ENCODE peak calls at places on chromosomes 7 and 10, in five cellular contexts. S is K562, Y is HCT116, C is HepG2, I is GM12878. Q is an unnamed sample. For H3K27me3, the result is how much of the 10 kb centered on the place peaks cover.

GRCh38 chr10:107545717-107546116 is 381.2 kb upstream of the SORCS1 start:
- DNase-seq in S (no peak), Y (no peak), C (no peak), I (no peak), Q (no peak)

GRCh38 chr10:119686465-119687191 is 35.4 kb downstream of the BAG3 start:
- DNase-seq in S (peak), Y (peak), C (peak), I (no peak), Q (peak)

GRCh38 chr7:158587425-158588084 is at the start of gene PTPRN2:
- DNase-seq in S (peak), Y (no peak), C (no peak), I (no peak), Q (peak)

GRCh38 chr10:77249901-77250459 is 387.6 kb downstream of the KCNMA1 start:
- DNase-seq in S (no peak), Y (no peak), C (no peak), I (no peak), Q (no peak)

GRCh38 chr7:26397786-26398435 is 106.2 kb downstream of the SNX10 start:
- DNase-seq in S (peak), Y (no peak), C (no peak), I (no peak), Q (no peak)

GRCh38 chr7:37212051-37212450 is 236.6 kb downstream of the ELMO1 start:
- DNase-seq in S (no peak), Y (no peak), C (no peak), I (peak), Q (no peak)

GRCh38 chr7:4245866-4246470 is 436.1 kb upstream of the FOXK1 start:
- DNase-seq in S (no peak), Y (no peak), C (no peak), I (no peak), Q (peak)

GRCh38 chr10:103277713-103278299 is 868 bp downstream of the INA start:
- DNase-seq in S (no peak), Y (no peak), C (no peak), I (no peak), Q (no peak)

GRCh38 chr7:27151945-27152815 is at the start of gene HOXA3:
- DNase-seq in S (no peak), Y (no peak), C (no peak), I (no peak), Q (no peak)

GRCh38 chr7:21580073-21580521 is 37.3 kb downstream of the DNAH11 start:
- DNase-seq in S (no peak), Y (no peak), C (no peak), I (peak), Q (no peak)

GRCh38 chr7:66205736-66206080 is 574 bp downstream of the TPST1 start:
- DNase-seq in S (no peak), Y (no peak), C (no peak), I (no peak), Q (no peak)

GRCh38 chr7:150982348-150982747 is 4.2 kb upstream of the KCNH2 start:
- DNase-seq in S (no peak), Y (no peak), C (no peak), I (no peak), Q (no peak)

GRCh38 chr10:90051474-90051873 is 350.1 kb downstream of the KIF20B start:
- DNase-seq in S (no peak), Y (no peak), C (no peak), I (peak), Q (no peak)

GRCh38 chr10:21519981-21520436 is 5.5 kb downstream of the SKIDA1 start:
- DNase-seq in S (no peak), Y (no peak), C (no peak), I (no peak), Q (no peak)

GRCh38 chr10:123878666-123879311 is 12.8 kb downstream of the CPXM2 start:
- DNase-seq in S (no peak), Y (no peak), C (no peak), I (no peak), Q (no peak)

GRCh38 chr7:26397326-26397725 is 105.7 kb downstream of the SNX10 start:
- DNase-seq in S (no peak), Y (no peak), C (no peak), I (no peak), Q (no peak)

GRCh38 chr7:140022582-140023211 is 40.1 kb downstream of the PARP12 start:
- DNase-seq in S (no peak), Y (no peak), C (no peak), I (no peak), Q (no peak)

GRCh38 chr10:115856580-115856979 is 416.4 kb downstream of the GFRA1 start:
- DNase-seq in S (no peak), Y (no peak), C (no peak), I (no peak), Q (no peak)

GRCh38 chr7:99860281-99861127 is 16.3 kb downstream of the OR2AE1 start:
- DNase-seq in S (no peak), Y (no peak), C (peak), I (no peak), Q (no peak)

GRCh38 chr7:35701287-35701686 is 6.4 kb upstream of the HERPUD2 start:
- DNase-seq in S (no peak), Y (no peak), C (no peak), I (no peak), Q (no peak)

GRCh38 chr7:131322046-131322445 is 5.6 kb upstream of the MKLN1 start:
- DNase-seq in S (no peak), Y (no peak), C (no peak), I (no peak), Q (no peak)

GRCh38 chr10:124741281-124741921 is 2.8 kb downstream of the FAM53B start:
- DNase-seq in S (peak), Y (peak), C (peak), I (no peak), Q (peak)

GRCh38 chr7:92836489-92837213 is at the start of gene CDK6:
- DNase-seq in S (peak), Y (no peak), C (peak), I (no peak), Q (no peak)

GRCh38 chr10:48882881-48883280 is 56.8 kb downstream of the LRRC18 start:
- DNase-seq in S (no peak), Y (no peak), C (no peak), I (no peak), Q (no peak)

GRCh38 chr7:53350241-53350640 is 314.8 kb downstream of the POM121L12 start:
- DNase-seq in S (peak), Y (no peak), C (no peak), I (no peak), Q (peak)

GRCh38 chr7:126222782-126223181 is 1030.0 kb downstream of the GRM8 start:
- DNase-seq in S (no peak), Y (no peak), C (no peak), I (no peak), Q (no peak)

GRCh38 chr7:30923774-30924413 is 12.2 kb downstream of the AQP1 start:
- DNase-seq in S (no peak), Y (no peak), C (no peak), I (no peak), Q (no peak)

GRCh38 chr7:153432056-153432455 is 620.1 kb upstream of the DPP6 start:
- DNase-seq in S (no peak), Y (no peak), C (no peak), I (no peak), Q (peak)

GRCh38 chr10:98748298-98748697 is 301.6 kb upstream of the HPS1 start:
- DNase-seq in S (peak), Y (peak), C (peak), I (no peak), Q (peak)

GRCh38 chr10:119333146-119333792 is 125.9 kb downstream of the GRK5 start:
- DNase-seq in S (no peak), Y (no peak), C (no peak), I (no peak), Q (no peak)

GRCh38 chr7:132882714-132883428 is 199.0 kb downstream of the CHCHD3 start:
- DNase-seq in S (no peak), Y (no peak), C (no peak), I (peak), Q (no peak)

GRCh38 chr7:157391036-157391710 is 54.4 kb downstream of the DNAJB6 start:
- DNase-seq in S (no peak), Y (no peak), C (no peak), I (no peak), Q (no peak)

GRCh38 chr10:129754211-129755050 is 209.6 kb downstream of the EBF3 start:
- DNase-seq in S (no peak), Y (no peak), C (no peak), I (no peak), Q (no peak)

GRCh38 chr7:923108-924041 is 31.1 kb downstream of the ADAP1 start:
- DNase-seq in S (peak), Y (no peak), C (no peak), I (peak), Q (no peak)

GRCh38 chr7:149334219-149334618 is 72.2 kb downstream of the ZNF783 start:
- DNase-seq in S (no peak), Y (no peak), C (no peak), I (no peak), Q (no peak)
- TF ChIP-seq YY1 in S (no peak), Y (no peak), C (no peak), I (no peak), Q (no peak)

DNA sequence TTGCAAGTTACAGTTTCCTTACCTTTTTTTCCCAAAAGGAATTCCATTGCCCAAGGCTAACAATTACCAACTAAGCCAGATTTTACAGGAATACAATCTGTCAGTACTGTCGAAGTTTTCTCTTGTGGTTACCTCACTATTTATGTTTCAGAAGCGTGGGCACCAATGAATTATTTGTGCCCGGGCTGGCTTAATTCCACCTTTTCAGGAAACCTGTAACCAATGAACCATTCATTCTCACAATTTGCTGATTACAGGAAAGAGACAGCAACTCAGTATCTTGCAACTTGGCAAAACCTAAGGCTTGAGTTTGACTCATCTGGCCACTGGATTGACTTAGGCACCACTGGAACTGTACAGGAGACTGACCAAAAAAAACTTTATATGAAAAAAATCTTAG is 485.6 kb downstream of the INHBA start:
- DNase-seq in S (no peak), Y (no peak), C (no peak), I (no peak), Q (no peak)
- H3K27me3 ChIP-seq in S (under half), Y (under half), C (under half), I (under half), Q (under half)

DNA sequence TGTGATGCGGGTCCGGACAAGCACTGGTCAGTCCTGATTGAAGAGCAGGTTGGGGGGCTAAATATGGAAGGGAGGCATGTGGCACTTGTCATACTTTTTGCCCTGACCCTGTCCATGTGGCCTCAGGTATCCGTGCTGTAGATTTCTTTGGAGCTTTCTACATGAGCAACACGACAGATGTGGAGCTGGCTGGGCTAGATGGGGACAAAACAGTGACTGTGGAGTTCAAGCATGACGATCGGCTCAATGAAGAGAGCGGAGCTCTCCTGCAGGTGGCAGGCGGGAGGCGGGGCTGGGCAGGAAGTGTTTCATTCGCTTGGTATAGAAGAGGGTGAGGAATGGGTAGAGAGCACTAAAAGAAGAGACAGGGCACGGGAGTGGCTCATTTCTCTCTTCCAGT is 13.0 kb upstream of the CHCHD1 start:
- DNase-seq in S (no peak), Y (no peak), C (no peak), I (no peak), Q (no peak)
- TF ChIP-seq ZNF274 in S (no peak), Y (no peak), C (no peak), I (no peak), Q (no peak)

GRCh38 chr7:74514131-74514591 is 60.5 kb downstream of the GTF2IRD1 start:
- DNase-seq in S (no peak), Y (no peak), C (no peak), I (no peak), Q (no peak)
- TF ChIP-seq YY1 in S (no peak), Y (no peak), C (no peak), I (no peak), Q (no peak)

GRCh38 chr10:101231912-101232689 is 2.8 kb upstream of the LBX1 start:
- DNase-seq in S (no peak), Y (no peak), C (no peak), I (no peak), Q (no peak)
- H3K27me3 ChIP-seq in S (half or more), Y (under half), C (half or more), I (under half), Q (half or more)

DNA sequence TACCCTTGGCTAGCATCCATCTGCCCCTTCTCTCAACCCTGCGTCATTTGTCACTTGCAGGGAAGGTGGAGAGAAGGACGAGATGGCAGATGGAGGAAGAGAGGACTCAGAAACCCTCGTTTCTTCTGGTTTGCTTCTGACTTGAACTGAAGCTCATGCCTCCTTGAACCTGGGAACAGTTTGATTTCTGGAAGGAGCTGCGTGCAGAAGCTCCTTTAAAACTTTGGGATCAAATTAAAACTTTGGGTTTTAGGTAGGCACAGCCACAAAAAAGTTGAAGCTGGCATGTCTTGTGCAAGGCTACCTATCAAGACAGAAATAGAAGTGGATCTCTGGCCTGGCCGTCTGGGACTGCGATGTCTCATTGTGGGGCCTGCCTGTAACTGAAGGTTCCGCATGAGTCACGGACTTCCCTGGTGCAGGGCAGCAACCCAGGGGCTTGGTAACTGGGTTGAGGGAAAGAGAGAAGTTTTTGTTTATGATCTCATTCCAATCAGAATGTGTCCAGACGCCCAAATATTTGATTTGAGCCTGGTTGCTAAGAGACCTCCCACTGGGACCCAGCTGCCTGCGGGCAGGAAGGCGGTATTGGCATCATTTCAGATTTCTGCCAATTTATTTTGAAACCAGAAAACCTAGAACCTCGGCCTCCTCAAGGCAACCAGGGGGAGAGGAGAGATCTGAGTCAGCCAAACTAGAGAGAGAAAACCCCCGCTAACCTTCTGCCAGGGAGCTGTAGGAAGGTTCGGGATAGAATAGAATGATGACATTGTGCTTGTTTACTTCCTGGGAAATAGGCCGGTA is 15.8 kb upstream of the CAMK1D start:
- DNase-seq in S (no peak), Y (peak), C (no peak), I (no peak), Q (no peak)
- TF ChIP-seq ZNF274 in S (no peak), Y (no peak), C (no peak), I (no peak), Q (no peak)

GRCh38 chr10:31136951-31137885 is 105.6 kb upstream of the ZNF438 start:
- DNase-seq in S (no peak), Y (no peak), C (no peak), I (no peak), Q (no peak)
- TF ChIP-seq YY1 in S (no peak), Y (no peak), C (no peak), I (no peak), Q (no peak)